ENCODE peak calls at places on chromosome 19, in ten cellular contexts. L, C, T, R, D, V, G, Y, U and W are unnamed samples.

GRCh38 chr19:41195675-41196497 is 2.9 kb downstream of the CYP2S1 start:
- DNase-seq in V (no peak), R (no peak), L (no peak), T (no peak), Y (no peak), D (no peak), U (no peak), C (no peak), G (no peak), W (no peak)

GRCh38 chr19:5678071-5678682 is 2.1 kb downstream of the MICOS13 start:
- DNase-seq in C (no peak), T (no peak), Y (no peak), D (no peak), V (no peak), G (no peak), L (no peak), R (no peak), U (no peak), W (no peak)

GRCh38 chr19:45075215-45076028 is 856 bp downstream of the ZNF296 start:
- DNase-seq in T (peak), D (no peak), C (no peak), G (peak), U (peak), Y (peak), R (peak), V (peak), L (peak), W (no peak)

GRCh38 chr19:34348899-34349487 is 16.0 kb upstream of the GPI start:
- DNase-seq in V (no peak), L (no peak), D (no peak), T (no peak), U (no peak), Y (no peak), G (no peak), C (no peak), R (no peak), W (no peak)

GRCh38 chr19:35045667-35046300 is 4.3 kb downstream of the HPN start:
- DNase-seq in G (peak), R (no peak), D (no peak), Y (no peak), L (no peak), V (no peak), T (no peak), C (no peak), U (no peak), W (no peak)

GRCh38 chr19:43525836-43526771 is 897 bp downstream of the ETHE1 start:
- DNase-seq in T (peak), C (no peak), D (no peak), R (peak), U (no peak), G (no peak), V (peak), L (peak), Y (no peak), W (no peak)

GRCh38 chr19:30696514-30696913 is 324.3 kb downstream of the ZNF536 start:
- DNase-seq in Y (peak), T (no peak), C (no peak), D (no peak), R (no peak), G (peak), V (peak), L (no peak), U (no peak), W (no peak)

GRCh38 chr19:46470376-46470775 is 987 bp downstream of the PNMA8A start:
- DNase-seq in T (no peak), U (no peak), L (no peak), D (peak), Y (no peak), C (no peak), R (no peak), V (no peak), G (no peak), W (no peak)

GRCh38 chr19:35143231-35143715 is at the start of gene FXYD7:
- DNase-seq in R (no peak), L (no peak), V (no peak), D (peak), C (no peak), G (no peak), Y (no peak), U (no peak), T (no peak), W (no peak)

GRCh38 chr19:41192574-41193419 is at the start of gene CYP2S1:
- DNase-seq in D (no peak), T (peak), V (no peak), L (peak), G (peak), Y (no peak), U (no peak), C (no peak), R (peak), W (no peak)

GRCh38 chr19:2315818-2316353 is 7.9 kb upstream of the LINGO3 start:
- DNase-seq in T (peak), Y (peak), G (no peak), C (peak), U (peak), L (peak), D (no peak), R (peak), V (no peak), W (peak)

GRCh38 chr19:33096005-33096404 is 15.0 kb downstream of the GPATCH1 start:
- DNase-seq in L (no peak), V (no peak), R (no peak), C (no peak), T (no peak), G (no peak), Y (no peak), D (no peak), U (no peak), W (no peak)

GRCh38 chr19:4970558-4971423 is 1.9 kb downstream of the KDM4B start:
- DNase-seq in V (no peak), D (peak), R (peak), G (no peak), L (peak), C (no peak), T (peak), Y (peak), U (peak), W (no peak)

GRCh38 chr19:35461050-35461449 is 13.0 kb downstream of the FFAR2 start:
- DNase-seq in Y (no peak), L (no peak), D (peak), V (no peak), C (no peak), U (no peak), G (no peak), R (no peak), T (peak), W (no peak)

GRCh38 chr19:42452590-42452989 is 9.8 kb upstream of the CXCL17 start:
- DNase-seq in C (no peak), V (no peak), U (no peak), L (no peak), T (no peak), D (no peak), Y (no peak), R (no peak), G (no peak), W (no peak)

GRCh38 chr19:42466521-42467436 is 24.0 kb upstream of the CXCL17 start:
- DNase-seq in G (no peak), T (no peak), V (no peak), R (no peak), Y (no peak), L (no peak), C (no peak), U (no peak), D (no peak), W (no peak)

GRCh38 chr19:34963531-34964406 is at the start of gene ZNF792:
- DNase-seq in V (no peak), D (peak), T (peak), U (peak), C (peak), Y (peak), G (peak), R (peak), L (peak), W (peak)

GRCh38 chr19:41700381-41701195 is 7.8 kb upstream of the CEACAM5 start:
- DNase-seq in C (no peak), Y (peak), L (peak), T (peak), U (no peak), D (no peak), R (no peak), G (no peak), V (peak), W (peak)

GRCh38 chr19:38047048-38047435 is 140.0 kb downstream of the SIPA1L3 start:
- DNase-seq in T (no peak), C (no peak), G (no peak), Y (no peak), L (no peak), U (no peak), V (no peak), R (no peak), D (no peak), W (no peak)

GRCh38 chr19:46601318-46602224 is at the start of gene CALM3:
- DNase-seq in D (peak), V (no peak), T (no peak), U (no peak), R (no peak), C (no peak), G (no peak), L (no peak), Y (peak), W (peak)

GRCh38 chr19:41327499-41328156 is 17.7 kb downstream of the CCDC97 start:
- DNase-seq in D (no peak), U (no peak), Y (no peak), T (peak), L (peak), G (no peak), C (no peak), R (peak), V (peak), W (no peak)

GRCh38 chr19:12833747-12834417 is 497 bp downstream of the RTBDN start:
- DNase-seq in C (no peak), R (no peak), U (no peak), D (no peak), G (no peak), V (no peak), Y (no peak), L (peak), T (peak), W (no peak)

GRCh38 chr19:50639121-50640112 is at the start of gene SYT3:
- DNase-seq in R (peak), V (no peak), C (no peak), Y (peak), U (no peak), G (peak), D (no peak), L (peak), T (peak), W (no peak)

GRCh38 chr19:18760440-18761383 is 30.4 kb downstream of the COMP start:
- DNase-seq in C (no peak), G (no peak), U (no peak), T (no peak), V (no peak), D (no peak), R (no peak), L (no peak), Y (no peak), W (no peak)

GRCh38 chr19:6065685-6066365 is 44.5 kb downstream of the RFX2 start:
- DNase-seq in D (no peak), G (peak), Y (no peak), V (peak), L (peak), T (no peak), R (peak), C (no peak), U (peak), W (no peak)

GRCh38 chr19:31214086-31214485 is 135.2 kb downstream of the TSHZ3 start:
- DNase-seq in T (peak), R (peak), U (no peak), C (no peak), Y (peak), V (peak), L (peak), D (no peak), G (peak), W (no peak)

GRCh38 chr19:4738734-4739133 is 15.1 kb upstream of the DPP9 start:
- DNase-seq in T (no peak), V (no peak), D (no peak), U (no peak), L (no peak), R (no peak), C (no peak), G (no peak), Y (no peak), W (no peak)

GRCh38 chr19:18776288-18776594 is 14.9 kb downstream of the COMP start:
- DNase-seq in L (no peak), Y (no peak), U (no peak), G (no peak), V (no peak), R (no peak), D (no peak), C (no peak), T (no peak), W (no peak)

GRCh38 chr19:2524840-2525723 is 49.2 kb downstream of the GADD45B start:
- DNase-seq in D (no peak), L (no peak), T (peak), C (no peak), U (peak), V (no peak), R (no peak), Y (no peak), G (peak), W (no peak)

GRCh38 chr19:51022526-51022925 is 3.0 kb upstream of the KLK10 start:
- DNase-seq in Y (peak), R (no peak), D (no peak), C (no peak), U (no peak), G (no peak), V (no peak), T (no peak), L (no peak), W (no peak)

GRCh38 chr19:19064098-19064722 is 416 bp downstream of the SLC25A42 start:
- DNase-seq in U (no peak), T (no peak), D (no peak), G (peak), C (no peak), R (no peak), L (peak), Y (no peak), V (peak), W (no peak)

GRCh38 chr19:3423183-3423829 is 56.9 kb downstream of the NFIC start:
- DNase-seq in R (no peak), G (no peak), C (no peak), U (no peak), L (no peak), Y (no peak), D (peak), T (no peak), V (no peak), W (no peak)

GRCh38 chr19:3969435-3970312 is 1.2 kb downstream of the DAPK3 start:
- DNase-seq in T (peak), C (no peak), G (peak), V (no peak), R (peak), D (peak), U (peak), L (no peak), Y (peak), W (no peak)

GRCh38 chr19:15280915-15281683 is 48.9 kb upstream of the EPHX3 start:
- DNase-seq in V (peak), Y (peak), R (peak), L (peak), G (no peak), C (peak), T (peak), D (peak), U (peak), W (peak)

GRCh38 chr19:2477732-2478191 is 1.8 kb downstream of the GADD45B start:
- DNase-seq in T (no peak), R (peak), V (no peak), Y (peak), U (no peak), C (no peak), L (peak), G (no peak), D (no peak), W (no peak)

GRCh38 chr19:29606420-29606747 is 301 bp downstream of the POP4 start:
- DNase-seq in G (peak), T (no peak), Y (no peak), V (no peak), U (no peak), L (no peak), D (no peak), R (no peak), C (no peak), W (no peak)
- TF ChIP-seq EP300 in G (no peak), T (no peak), Y (no peak), V (no peak), U (no peak), L (no peak), D (no peak), R (no peak), C (no peak), W (no peak)

DNA sequence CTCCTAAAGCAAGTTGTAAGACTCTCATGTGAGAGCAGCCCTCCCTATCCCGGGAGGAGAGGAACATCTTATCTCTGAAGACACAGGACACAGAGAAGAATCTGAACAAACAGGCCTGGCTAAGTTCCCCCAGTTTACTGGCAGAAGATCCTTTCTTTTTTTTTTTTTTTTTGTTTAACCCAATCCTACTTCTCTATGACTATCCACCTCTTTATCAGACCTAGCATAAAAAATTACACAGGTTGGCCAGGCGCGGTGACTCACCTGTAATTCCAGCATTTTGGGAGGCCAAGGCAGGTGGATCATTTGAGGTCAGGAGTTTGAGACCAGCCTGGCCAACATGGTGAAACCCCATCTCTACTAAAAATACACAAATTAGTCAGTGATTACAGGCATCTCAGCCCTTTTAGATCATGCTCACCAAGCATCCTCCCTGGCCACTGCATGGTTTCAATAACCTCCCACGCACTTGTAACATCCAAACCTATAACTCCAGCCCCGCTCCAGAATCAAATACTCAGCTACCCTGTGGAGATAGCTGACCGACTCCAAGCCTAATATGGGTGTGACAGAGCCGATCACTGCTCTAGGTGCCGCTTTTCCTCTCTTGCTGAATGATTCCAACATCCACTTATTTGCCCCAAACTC is 27.3 kb upstream of the MUC16 start:
- DNase-seq in V (no peak), G (no peak), Y (no peak), C (no peak), R (no peak), T (no peak), D (no peak), U (no peak), L (no peak), W (no peak)
- TF ChIP-seq EP300 in V (no peak), G (no peak), Y (no peak), C (no peak), R (no peak), T (no peak), D (no peak), U (no peak), L (no peak), W (no peak)

DNA sequence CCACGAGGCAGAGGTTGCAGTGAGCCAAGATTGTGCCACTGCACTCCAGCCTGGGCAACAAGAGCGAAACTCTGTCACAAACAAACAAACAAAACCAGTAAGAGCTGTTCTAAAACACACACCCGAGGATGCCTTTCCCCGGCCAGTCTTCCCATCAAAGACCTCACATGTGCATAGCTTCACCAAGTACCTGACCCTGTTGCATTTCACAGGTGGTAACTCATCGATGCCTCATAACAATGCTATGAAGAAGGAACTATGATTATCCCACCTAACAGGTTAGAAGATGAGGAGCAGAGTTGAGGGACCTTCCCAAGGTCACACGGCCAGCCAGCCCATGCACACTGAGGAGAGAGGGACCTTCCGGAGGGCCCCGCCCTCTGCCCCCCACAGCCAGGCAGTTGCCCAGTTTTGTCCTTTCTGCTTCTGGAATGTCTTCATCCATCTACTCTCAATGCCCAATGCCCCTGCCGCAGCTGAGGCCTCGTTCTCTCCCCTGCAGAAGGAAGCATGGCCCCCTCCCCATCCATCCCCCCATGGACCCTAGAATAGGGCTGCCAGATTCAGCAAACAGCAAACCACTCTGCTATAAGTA is 16.8 kb upstream of the LENG8 start:
- DNase-seq in D (no peak), U (no peak), C (no peak), R (no peak), V (no peak), T (no peak), G (no peak), Y (no peak), L (no peak), W (no peak)
- TF ChIP-seq EP300 in D (no peak), U (no peak), C (no peak), R (no peak), V (no peak), T (no peak), G (no peak), Y (no peak), L (no peak), W (no peak)

DNA sequence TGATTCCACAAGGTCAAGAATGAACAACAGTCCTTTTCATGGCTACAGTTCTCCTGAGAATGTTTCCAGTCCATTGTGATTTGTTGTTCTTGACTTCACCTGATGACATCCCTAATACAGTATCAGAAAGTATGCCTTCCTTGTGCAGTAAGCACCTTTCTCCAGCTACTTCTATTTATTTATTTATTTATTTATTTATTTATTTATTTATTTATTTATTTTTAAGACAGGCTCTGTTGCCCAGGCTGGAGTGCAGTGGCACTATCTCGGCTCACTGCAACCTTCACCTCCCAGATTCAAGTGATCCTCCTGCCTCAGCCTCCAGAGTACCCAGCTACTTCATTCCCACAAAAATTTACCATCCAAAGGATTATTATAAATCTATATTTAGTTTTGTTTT is 6.6 kb upstream of the ZNF841 start:
- DNase-seq in L (no peak), R (no peak), D (no peak), C (no peak), V (no peak), U (no peak), T (no peak), Y (no peak), G (no peak), W (no peak)
- TF ChIP-seq EP300 in L (no peak), R (no peak), D (no peak), C (no peak), V (no peak), U (no peak), T (no peak), Y (no peak), G (no peak), W (no peak)

GRCh38 chr19:1250374-1251232 is 2.2 kb downstream of the MIDN start:
- DNase-seq in Y (peak), T (no peak), D (peak), L (peak), C (no peak), G (no peak), U (peak), R (no peak), V (no peak), W (no peak)

GRCh38 chr19:1252221-1252817 is 3.9 kb downstream of the MIDN start:
- DNase-seq in V (peak), L (peak), C (peak), G (no peak), D (peak), Y (peak), U (no peak), T (peak), R (peak), W (peak)

GRCh38 chr19:1249990-1250298 is 1.6 kb downstream of the MIDN start:
- DNase-seq in T (no peak), L (no peak), U (no peak), Y (no peak), V (no peak), R (no peak), D (no peak), G (no peak), C (no peak), W (no peak)

GRCh38 chr19:1251503-1252220 is 3.3 kb downstream of the MIDN start:
- DNase-seq in T (no peak), Y (peak), V (no peak), L (peak), D (no peak), R (peak), U (peak), G (no peak), C (no peak), W (no peak)

GRCh38 chr19:1251233-1251502 is 2.8 kb downstream of the MIDN start:
- DNase-seq in G (no peak), D (peak), R (no peak), V (peak), Y (no peak), C (peak), L (peak), T (peak), U (peak), W (no peak)
- TF ChIP-seq EP300 in G (no peak), D (no peak), R (no peak), V (no peak), Y (no peak), C (no peak), L (no peak), T (no peak), U (no peak), W (no peak)